ENCODE peak calls at places on chromosomes 1 and 21, in five cellular contexts. One of them, this sample, is unnamed.

GRCh38 chr1:55039342-55040082 is at the start of gene PCSK9:
- DNase-seq in sciatic nerve: no peak
- DNase-seq in HT1080: no peak
- DNase-seq in astrocyte of the spinal cord: peak; percentile 23
- DNase-seq in HEK293T: no peak
- DNase-seq in this sample: no peak

GRCh38 chr1:221887091-221887746 is 145.3 kb upstream of the DUSP10 start:
- DNase-seq in sciatic nerve: no peak
- DNase-seq in HEK293T: peak; percentile 37
- DNase-seq in HT1080: peak; percentile 95
- DNase-seq in astrocyte of the spinal cord: peak; percentile 72
- DNase-seq in this sample: no peak

GRCh38 chr1:209048961-209049669 is 534.4 kb upstream of the CAMK1G start:
- DNase-seq in HEK293T: no peak
- DNase-seq in sciatic nerve: no peak
- DNase-seq in HT1080: peak; percentile 37
- DNase-seq in astrocyte of the spinal cord: peak; percentile 43
- DNase-seq in this sample: no peak

GRCh38 chr1:45266151-45266801 is 59.9 kb upstream of the ZSWIM5 start:
- DNase-seq in sciatic nerve: peak; percentile 76
- DNase-seq in astrocyte of the spinal cord: peak; percentile 90
- DNase-seq in HEK293T: no peak
- DNase-seq in HT1080: peak; percentile 70
- DNase-seq in this sample: no peak

GRCh38 chr1:65339866-65340483 is 30.6 kb downstream of the DNAJC6 start:
- DNase-seq in HT1080: peak; percentile 18
- DNase-seq in HEK293T: no peak
- DNase-seq in astrocyte of the spinal cord: peak; percentile 17
- DNase-seq in sciatic nerve: no peak
- DNase-seq in this sample: no peak

GRCh38 chr1:236066828-236067386 is 2.0 kb upstream of the NID1 start:
- DNase-seq in sciatic nerve: peak; percentile 77
- DNase-seq in HT1080: no peak
- DNase-seq in astrocyte of the spinal cord: no peak
- DNase-seq in HEK293T: no peak
- DNase-seq in this sample: peak; percentile 40

GRCh38 chr1:168717906-168718891 is 10.8 kb downstream of the DPT start:
- DNase-seq in astrocyte of the spinal cord: no peak
- DNase-seq in HEK293T: no peak
- DNase-seq in HT1080: no peak
- DNase-seq in sciatic nerve: no peak
- DNase-seq in this sample: no peak

GRCh38 chr1:230174041-230174440 is 107.0 kb downstream of the GALNT2 start:
- DNase-seq in sciatic nerve: no peak
- DNase-seq in HEK293T: no peak
- DNase-seq in HT1080: no peak
- DNase-seq in astrocyte of the spinal cord: no peak
- DNase-seq in this sample: no peak

GRCh38 chr1:81424056-81424455 is 376.7 kb upstream of the ADGRL2 start:
- DNase-seq in HT1080: peak; percentile 16
- DNase-seq in sciatic nerve: no peak
- DNase-seq in astrocyte of the spinal cord: peak; percentile 4
- DNase-seq in HEK293T: no peak
- DNase-seq in this sample: no peak

GRCh38 chr1:215844266-215844665 is 277.2 kb downstream of the KCTD3 start:
- DNase-seq in HT1080: no peak
- DNase-seq in sciatic nerve: no peak
- DNase-seq in astrocyte of the spinal cord: no peak
- DNase-seq in HEK293T: no peak
- DNase-seq in this sample: no peak

GRCh38 chr1:3541930-3542329 is 69.4 kb downstream of the MEGF6 start:
- DNase-seq in astrocyte of the spinal cord: no peak
- DNase-seq in sciatic nerve: no peak
- DNase-seq in HEK293T: no peak
- DNase-seq in HT1080: no peak
- DNase-seq in this sample: no peak

GRCh38 chr21:42389449-42389835 is 6.4 kb downstream of the TMPRSS3 start:
- DNase-seq in HEK293T: no peak
- DNase-seq in astrocyte of the spinal cord: no peak
- DNase-seq in HT1080: no peak
- DNase-seq in sciatic nerve: no peak
- DNase-seq in this sample: no peak

GRCh38 chr1:78718566-78718965 is 68.9 kb downstream of the IFI44 start:
- DNase-seq in HT1080: peak; percentile 35
- DNase-seq in HEK293T: no peak
- DNase-seq in sciatic nerve: no peak
- DNase-seq in astrocyte of the spinal cord: peak; percentile 50
- DNase-seq in this sample: no peak

GRCh38 chr1:107140703-107141490 is at the start of gene NTNG1:
- DNase-seq in HEK293T: peak; percentile 58
- DNase-seq in sciatic nerve: no peak
- DNase-seq in HT1080: peak; percentile 44
- DNase-seq in astrocyte of the spinal cord: peak; percentile 28
- DNase-seq in this sample: no peak

GRCh38 chr1:154747841-154748766 is 122.0 kb downstream of the KCNN3 start:
- DNase-seq in HEK293T: no peak
- DNase-seq in HT1080: no peak
- DNase-seq in sciatic nerve: no peak
- DNase-seq in astrocyte of the spinal cord: peak; percentile 24
- DNase-seq in this sample: peak; percentile 35

GRCh38 chr1:41533016-41533730 is 48.7 kb upstream of the EDN2 start:
- DNase-seq in HT1080: no peak
- DNase-seq in astrocyte of the spinal cord: no peak
- DNase-seq in sciatic nerve: peak; percentile 42
- DNase-seq in HEK293T: no peak
- DNase-seq in this sample: no peak

GRCh38 chr1:16209847-16210407 is 2.5 kb downstream of the ARHGEF19 start:
- DNase-seq in HEK293T: no peak
- DNase-seq in HT1080: no peak
- DNase-seq in sciatic nerve: no peak
- DNase-seq in astrocyte of the spinal cord: no peak
- DNase-seq in this sample: no peak

GRCh38 chr1:25610822-25611630 is 5.6 kb upstream of the MAN1C1 start:
- DNase-seq in HEK293T: no peak
- DNase-seq in astrocyte of the spinal cord: no peak
- DNase-seq in HT1080: peak; percentile 31
- DNase-seq in sciatic nerve: no peak
- DNase-seq in this sample: no peak

GRCh38 chr1:215888159-215888558 is 321.1 kb downstream of the KCTD3 start:
- DNase-seq in sciatic nerve: no peak
- DNase-seq in astrocyte of the spinal cord: peak; percentile 9
- DNase-seq in HT1080: no peak
- DNase-seq in HEK293T: no peak
- DNase-seq in this sample: no peak

GRCh38 chr21:44260791-44261190 is 906 bp downstream of the DNMT3L start:
- DNase-seq in astrocyte of the spinal cord: no peak
- DNase-seq in sciatic nerve: peak; percentile 38
- DNase-seq in HT1080: no peak
- DNase-seq in HEK293T: no peak
- DNase-seq in this sample: no peak

GRCh38 chr1:155227261-155228095 is 19.0 kb downstream of the MTX1 start:
- DNase-seq in astrocyte of the spinal cord: peak; percentile 99
- DNase-seq in HEK293T: peak; percentile 100
- DNase-seq in sciatic nerve: peak; percentile 98
- DNase-seq in HT1080: peak; percentile 99
- DNase-seq in this sample: peak; percentile 100

GRCh38 chr1:6574025-6574620 is 5.7 kb upstream of the ZBTB48 start:
- DNase-seq in astrocyte of the spinal cord: no peak
- DNase-seq in HT1080: no peak
- DNase-seq in HEK293T: no peak
- DNase-seq in sciatic nerve: no peak
- DNase-seq in this sample: no peak

GRCh38 chr1:95686217-95686616 is 452.2 kb downstream of the RWDD3 start:
- DNase-seq in sciatic nerve: no peak
- DNase-seq in HEK293T: no peak
- DNase-seq in astrocyte of the spinal cord: no peak
- DNase-seq in HT1080: no peak
- DNase-seq in this sample: no peak

GRCh38 chr1:159646687-159647086 is 59.1 kb downstream of the APCS start:
- DNase-seq in HEK293T: no peak
- DNase-seq in astrocyte of the spinal cord: no peak
- DNase-seq in HT1080: no peak
- DNase-seq in sciatic nerve: no peak
- DNase-seq in this sample: no peak

GRCh38 chr21:40846566-40847411 is at the start of gene DSCAM:
- DNase-seq in HT1080: no peak
- DNase-seq in astrocyte of the spinal cord: no peak
- DNase-seq in HEK293T: no peak
- DNase-seq in sciatic nerve: no peak
- DNase-seq in this sample: no peak

GRCh38 chr1:42214447-42214871 is 49.9 kb upstream of the GUCA2A start:
- DNase-seq in HEK293T: no peak
- DNase-seq in sciatic nerve: no peak
- DNase-seq in astrocyte of the spinal cord: peak; percentile 68
- DNase-seq in HT1080: peak; percentile 77
- DNase-seq in this sample: no peak

GRCh38 chr1:77406661-77407060 is 124.8 kb downstream of the AK5 start:
- DNase-seq in HT1080: no peak
- DNase-seq in sciatic nerve: no peak
- DNase-seq in HEK293T: no peak
- DNase-seq in astrocyte of the spinal cord: peak; percentile 29
- DNase-seq in this sample: no peak

GRCh38 chr1:82386365-82387069 is 585.8 kb downstream of the ADGRL2 start:
- DNase-seq in HT1080: no peak
- DNase-seq in astrocyte of the spinal cord: no peak
- DNase-seq in sciatic nerve: no peak
- DNase-seq in HEK293T: no peak
- DNase-seq in this sample: no peak

GRCh38 chr1:13813398-13814012 is 113.5 kb downstream of the PRDM2 start:
- DNase-seq in HT1080: no peak
- DNase-seq in HEK293T: peak; percentile 80
- DNase-seq in astrocyte of the spinal cord: no peak
- DNase-seq in sciatic nerve: peak; percentile 66
- DNase-seq in this sample: peak; percentile 45

GRCh38 chr1:160907976-160908375 is 23.0 kb upstream of the ITLN1 start:
- DNase-seq in astrocyte of the spinal cord: no peak
- DNase-seq in HEK293T: no peak
- DNase-seq in HT1080: no peak
- DNase-seq in sciatic nerve: no peak
- DNase-seq in this sample: no peak

GRCh38 chr1:9166289-9167235 is 37.7 kb upstream of the GPR157 start:
- DNase-seq in astrocyte of the spinal cord: peak; percentile 94
- DNase-seq in HT1080: peak; percentile 88
- DNase-seq in sciatic nerve: no peak
- DNase-seq in HEK293T: no peak
- DNase-seq in this sample: no peak

GRCh38 chr1:115219937-115220336 is 118.1 kb downstream of the NGF start:
- DNase-seq in HEK293T: no peak
- DNase-seq in astrocyte of the spinal cord: no peak
- DNase-seq in sciatic nerve: no peak
- DNase-seq in HT1080: no peak
- DNase-seq in this sample: no peak

GRCh38 chr1:179870870-179871269 is 6.7 kb downstream of the TOR1AIP2 start:
- DNase-seq in HT1080: no peak
- DNase-seq in HEK293T: peak; percentile 35
- DNase-seq in astrocyte of the spinal cord: no peak
- DNase-seq in sciatic nerve: no peak
- DNase-seq in this sample: no peak

GRCh38 chr1:43924516-43924915 is 9.1 kb upstream of the ARTN start:
- DNase-seq in HEK293T: no peak
- DNase-seq in HT1080: peak; percentile 33
- DNase-seq in astrocyte of the spinal cord: no peak
- DNase-seq in sciatic nerve: no peak
- DNase-seq in this sample: no peak

This sample was measured in activated gamma-delta T cell treated with Interleukin-2 at 50 U/mL for 16 hours.